ENCODE peak calls at places on chromosomes 12 and 14, in eight cellular contexts. T, N, O, R, E, B, W and Q are unnamed samples.

GRCh38 chr12:81644503-81644902 is 114.6 kb downstream of the PPFIA2 start:
- DNase-seq in N (no peak), W (no peak), O (no peak), B (no peak), R (no peak), T (no peak), E (no peak), Q (no peak)

GRCh38 chr12:104263026-104263425 is 40.5 kb upstream of the EID3 start:
- DNase-seq in R (no peak), E (no peak), W (no peak), O (no peak), B (no peak), T (no peak), N (no peak), Q (no peak)

GRCh38 chr14:71319646-71320045 is 412.4 kb downstream of the PCNX1 start:
- DNase-seq in T (no peak), B (no peak), E (no peak), W (no peak), N (no peak), O (no peak), R (no peak), Q (no peak)

GRCh38 chr12:57166971-57167371 is 19.6 kb upstream of the LRP1-AS start:
- DNase-seq in R (no peak), T (no peak), N (no peak), E (no peak), O (no peak), W (no peak), B (no peak), Q (no peak)

GRCh38 chr14:88310457-88310856 is 12.6 kb downstream of the KCNK10 start:
- DNase-seq in O (no peak), N (no peak), W (no peak), T (no peak), B (no peak), E (no peak), R (no peak), Q (no peak)

GRCh38 chr12:107091989-107092641 is 1.2 kb downstream of the CRY1 start:
- DNase-seq in N (no peak), R (no peak), T (no peak), O (no peak), W (no peak), E (peak; percentile 20), B (no peak), Q (peak; percentile 53)

GRCh38 chr14:56659964-56660551 is 80.5 kb downstream of the TMEM260 start:
- DNase-seq in B (no peak), W (no peak), N (no peak), O (no peak), E (no peak), R (no peak), T (peak; percentile 34), Q (no peak)

GRCh38 chr12:108815875-108816594 is 41.3 kb downstream of the SSH1 start:
- DNase-seq in T (no peak), N (no peak), R (no peak), B (no peak), O (peak; percentile 59), W (no peak), E (no peak), Q (no peak)

DNA sequence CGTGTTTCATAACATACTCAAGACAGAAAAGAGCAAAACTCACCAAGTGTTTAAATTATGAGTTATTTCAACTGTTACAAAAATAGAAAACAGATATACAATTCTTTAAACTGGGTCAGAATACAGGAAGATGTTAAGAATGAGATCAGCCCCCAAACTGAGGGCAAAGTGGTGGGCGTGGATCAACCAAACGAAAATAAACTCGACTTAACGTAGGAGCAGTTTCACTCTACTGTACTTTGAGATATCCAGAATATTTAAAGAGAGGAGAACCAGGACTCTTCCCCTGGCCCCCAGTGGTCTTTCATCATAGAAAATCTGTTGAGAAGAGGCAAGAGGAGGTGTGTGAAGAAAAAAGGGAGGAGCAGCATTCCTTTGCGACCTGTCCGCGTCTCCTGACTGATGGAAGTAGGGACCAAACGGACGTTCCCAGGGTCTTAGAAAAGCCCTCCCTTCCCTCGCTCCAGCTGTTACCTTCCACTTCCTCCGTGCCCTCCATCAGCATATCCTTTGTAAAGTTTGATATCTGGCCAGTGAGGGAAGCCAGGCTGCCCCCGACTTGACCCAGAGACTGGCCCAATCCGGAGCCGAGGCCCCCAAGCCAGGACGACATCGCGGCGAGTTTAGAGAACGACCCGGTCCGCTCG is 663 bp downstream of the TRIP11 start:
- DNase-seq in R (no peak), W (no peak), N (no peak), T (no peak), E (peak; percentile 26), O (no peak), B (no peak), Q (no peak)
- TF ChIP-seq POLR2AphosphoS5 in R (no peak), W (no peak), N (no peak), T (no peak), E (no peak), O (no peak), B (no peak), Q (no peak)

GRCh38 chr12:6201199-6201608 is 1.0 kb downstream of the CD9 start:
- DNase-seq in E (peak; percentile 75), R (no peak), N (peak; percentile 80), T (no peak), O (no peak), W (no peak), B (no peak), Q (peak; percentile 74)

GRCh38 chr12:6199211-6199530 is 1.0 kb upstream of the CD9 start:
- DNase-seq in W (no peak), E (no peak), N (no peak), T (no peak), B (no peak), O (no peak), R (no peak), Q (no peak)

GRCh38 chr12:6199531-6200265 is 502 bp upstream of the CD9 start:
- DNase-seq in O (no peak), T (no peak), N (peak; percentile 87), R (no peak), W (no peak), B (no peak), E (peak; percentile 76), Q (peak; percentile 64)

GRCh38 chr12:6201775-6202292 is 1.6 kb downstream of the CD9 start:
- DNase-seq in N (no peak), B (no peak), R (no peak), E (no peak), O (no peak), W (no peak), T (no peak), Q (no peak)

DNA sequence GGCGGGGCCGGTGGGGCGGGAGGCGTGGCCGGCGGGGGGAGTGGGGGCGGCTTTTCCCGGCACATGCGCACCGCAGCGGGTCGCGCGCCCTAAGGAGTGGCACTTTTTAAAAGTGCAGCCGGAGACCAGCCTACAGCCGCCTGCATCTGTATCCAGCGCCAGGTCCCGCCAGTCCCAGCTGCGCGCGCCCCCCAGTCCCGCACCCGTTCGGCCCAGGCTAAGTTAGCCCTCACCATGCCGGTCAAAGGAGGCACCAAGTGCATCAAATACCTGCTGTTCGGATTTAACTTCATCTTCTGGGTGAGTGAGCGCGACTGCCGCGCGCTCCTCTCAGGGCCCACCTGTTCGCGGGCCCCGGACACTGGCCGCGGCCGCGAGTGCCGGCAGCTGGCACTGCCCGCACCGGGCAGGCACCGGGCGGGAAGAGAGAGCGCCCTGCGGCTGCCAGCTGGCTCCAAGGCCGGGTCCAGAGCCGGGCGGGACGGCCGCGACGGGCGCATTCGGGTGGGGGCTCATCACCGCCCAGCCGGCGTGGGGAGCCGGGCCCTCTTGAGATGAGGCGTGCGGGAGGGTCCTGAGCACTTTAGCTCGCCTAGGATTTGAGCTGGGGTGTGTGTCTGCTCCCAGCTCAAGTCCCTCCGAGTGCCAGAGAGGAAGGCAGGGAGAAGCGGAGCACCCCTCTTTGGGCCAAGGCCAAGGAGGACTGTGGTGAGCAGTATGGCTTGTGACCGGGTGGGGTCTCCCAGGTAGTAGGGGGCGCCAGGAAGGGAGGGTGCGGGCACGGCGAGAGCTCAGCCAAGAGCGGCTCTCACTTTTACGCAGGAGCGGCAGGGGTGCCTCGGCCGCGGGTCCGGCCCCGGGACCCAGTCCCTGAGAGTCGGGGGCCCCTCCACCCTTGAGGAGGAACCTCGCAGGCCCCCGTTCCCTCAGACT is at the start of gene CD9:
- DNase-seq in O (no peak), T (no peak), W (no peak), N (peak; percentile 92), R (peak; percentile 36), E (peak; percentile 88), B (peak; percentile 75), Q (peak; percentile 85)
- TF ChIP-seq POLR2A in O (no peak), T (no peak), W (peak; percentile 77), N (peak; percentile 89), R (no peak), E (peak; percentile 96), B (peak; percentile 26), Q (peak; percentile 88)

GRCh38 chr12:58919271-58920101 is 818 bp downstream of the LRIG3 start:
- DNase-seq in N (peak; percentile 71), O (peak; percentile 75), T (peak; percentile 20), B (no peak), E (peak; percentile 42), R (peak; percentile 13), W (no peak), Q (peak; percentile 17)
- TF ChIP-seq POLR2AphosphoS5 in N (peak; percentile 61), O (peak; percentile 50), T (no peak), B (peak; percentile 0), E (peak; percentile 52), R (no peak), W (no peak), Q (no peak)

DNA sequence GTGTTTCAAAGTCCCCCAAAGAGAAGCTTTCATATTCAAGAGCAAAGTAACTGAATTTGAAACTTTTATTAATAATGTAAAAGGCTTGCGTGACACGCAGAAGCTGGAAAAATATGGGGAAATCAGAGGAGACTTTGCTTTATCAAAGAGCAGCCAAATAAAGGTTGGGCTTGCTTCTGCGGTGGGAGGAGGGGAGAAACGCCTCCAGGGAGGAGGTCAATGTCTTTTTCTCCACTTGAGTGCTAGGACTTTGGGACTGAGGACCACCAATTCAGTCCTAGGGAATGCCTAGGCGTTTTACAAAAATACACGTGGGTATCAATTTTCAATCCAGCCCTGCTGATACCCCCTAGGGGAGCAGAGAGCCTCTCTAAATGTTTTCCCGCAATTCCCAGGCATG is 60.9 kb upstream of the FZD10 start:
- DNase-seq in R (no peak), N (no peak), W (no peak), O (no peak), B (no peak), T (no peak), E (no peak), Q (no peak)
- TF ChIP-seq POLR2A in R (no peak), N (no peak), W (no peak), O (no peak), B (no peak), T (no peak), E (no peak), Q (no peak)